ENCODE peak calls at places on chromosomes 3 and 15, in eight cellular contexts. I, V, E, W, X, L, D and H are unnamed samples.
A peak's percentile ranks its signal among the peaks of the same experiment; 100 is the strongest.

GRCh38 chr3:138348107-138348949 is at the start of gene MRAS:
- DNase-seq in I (no peak), V (peak; percentile 57), E (peak; percentile 60), W (peak; percentile 76), X (peak; percentile 82), L (peak; percentile 60), D (peak; percentile 59), H (peak; percentile 77)

GRCh38 chr3:115147329-115148141 is 447 bp upstream of the ZBTB20 start:
- DNase-seq in I (peak; percentile 96), V (peak; percentile 99), E (peak; percentile 98), W (peak; percentile 100), X (peak; percentile 99), L (peak; percentile 86), D (peak; percentile 98), H (peak; percentile 99)

GRCh38 chr3:73449774-73450173 is 175.0 kb downstream of the PDZRN3 start:
- DNase-seq in I (no peak), V (no peak), E (no peak), W (no peak), X (no peak), L (no peak), D (no peak), H (no peak)

GRCh38 chr3:150367771-150368170 is 40.3 kb upstream of the TSC22D2 start:
- DNase-seq in I (no peak), V (no peak), E (no peak), W (no peak), X (no peak), L (no peak), D (no peak), H (no peak)

GRCh38 chr3:62718515-62719320 is 156.5 kb downstream of the CADPS start:
- DNase-seq in I (no peak), V (no peak), E (no peak), W (no peak), X (no peak), L (no peak), D (no peak), H (no peak)

GRCh38 chr15:45641374-45641778 is 6.5 kb downstream of the SQOR start:
- DNase-seq in I (no peak), V (no peak), E (no peak), W (peak; percentile 59), X (no peak), L (peak; percentile 81), D (peak; percentile 95), H (peak; percentile 46)

GRCh38 chr3:183116051-183116614 is 16.8 kb upstream of the MCCC1 start:
- DNase-seq in I (peak; percentile 69), V (no peak), E (no peak), W (no peak), X (no peak), L (peak; percentile 64), D (peak; percentile 39), H (peak; percentile 85)

GRCh38 chr15:49458145-49458544 is 35.1 kb downstream of the FGF7 start:
- DNase-seq in I (no peak), V (no peak), E (no peak), W (no peak), X (no peak), L (no peak), D (no peak), H (no peak)

GRCh38 chr3:156604642-156605144 is 49.8 kb upstream of the SSR3 start:
- DNase-seq in I (no peak), V (no peak), E (no peak), W (no peak), X (no peak), L (no peak), D (no peak), H (no peak)

GRCh38 chr3:156604064-156604641 is 49.2 kb upstream of the SSR3 start:
- DNase-seq in I (no peak), V (no peak), E (no peak), W (no peak), X (no peak), L (no peak), D (no peak), H (no peak)

GRCh38 chr3:156603379-156604017 is 48.6 kb upstream of the SSR3 start:
- DNase-seq in I (no peak), V (no peak), E (no peak), W (no peak), X (no peak), L (no peak), D (no peak), H (no peak)

GRCh38 chr3:156606729-156607128 is 51.8 kb upstream of the SSR3 start:
- DNase-seq in I (no peak), V (no peak), E (no peak), W (no peak), X (no peak), L (no peak), D (no peak), H (no peak)

DNA sequence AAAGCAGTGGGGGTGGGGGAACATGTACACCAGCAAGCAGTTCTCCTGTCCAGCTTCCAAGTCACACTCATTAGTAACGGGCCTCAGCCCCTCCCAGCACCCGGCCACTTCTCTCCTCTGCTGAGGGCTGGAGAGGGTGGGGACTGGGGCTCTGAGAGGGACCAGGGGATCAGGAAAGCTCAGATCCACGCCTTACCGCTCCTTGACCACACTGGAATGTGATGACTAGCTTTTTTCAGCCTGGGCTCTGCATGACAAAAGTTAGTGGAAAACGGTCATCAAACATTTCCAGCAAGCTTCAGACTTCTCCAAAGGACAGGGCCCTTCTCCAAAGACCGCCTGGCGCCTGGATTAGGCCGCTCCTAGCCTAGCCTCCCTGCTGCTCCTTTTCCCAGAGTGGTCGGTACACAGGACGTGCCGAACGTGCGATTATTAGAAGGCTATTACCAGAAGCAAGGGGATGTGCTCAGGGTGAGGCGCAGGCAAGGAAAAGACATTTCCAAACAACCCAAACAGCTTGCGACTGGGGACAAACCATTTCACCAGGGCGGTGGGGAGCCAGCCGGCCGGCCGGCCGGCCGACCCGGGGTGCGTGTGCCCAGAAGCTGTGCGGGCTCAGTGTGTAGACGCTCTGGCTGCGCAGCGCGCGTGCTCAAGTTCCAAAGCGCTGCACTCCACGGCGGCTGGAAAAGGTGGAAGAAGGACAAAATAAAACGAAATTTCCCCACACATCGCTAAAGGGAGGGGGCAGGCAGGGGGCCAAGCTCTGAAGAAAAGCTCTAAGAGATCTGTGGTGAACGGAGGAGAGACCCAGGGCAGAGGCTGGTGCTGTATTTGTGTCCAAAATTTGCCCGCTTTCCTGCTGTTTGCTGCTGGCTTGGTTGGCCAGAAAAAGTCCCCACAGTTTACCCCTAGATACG is 51.0 kb upstream of the SSR3 start:
- DNase-seq in I (no peak), V (no peak), E (no peak), W (peak; percentile 28), X (peak; percentile 35), L (no peak), D (no peak), H (peak; percentile 53)
- TF ChIP-seq POLR2A in I (no peak), V (no peak), E (no peak), W (no peak), X (no peak), L (no peak), D (no peak), H (peak; percentile 50)

GRCh38 chr3:194401815-194402461 is 2.9 kb upstream of the GP5 start:
- DNase-seq in I (no peak), V (no peak), E (no peak), W (no peak), X (no peak), L (no peak), D (no peak), H (no peak)

GRCh38 chr3:194407423-194407822 is 8.4 kb upstream of the GP5 start:
- DNase-seq in I (no peak), V (no peak), E (no peak), W (no peak), X (no peak), L (no peak), D (peak; percentile 7), H (no peak)

GRCh38 chr3:194405756-194406155 is 6.7 kb upstream of the GP5 start:
- DNase-seq in I (no peak), V (no peak), E (no peak), W (no peak), X (no peak), L (no peak), D (no peak), H (no peak)

GRCh38 chr3:194401346-194401745 is 2.3 kb upstream of the GP5 start:
- DNase-seq in I (no peak), V (no peak), E (no peak), W (no peak), X (no peak), L (no peak), D (no peak), H (no peak)

DNA sequence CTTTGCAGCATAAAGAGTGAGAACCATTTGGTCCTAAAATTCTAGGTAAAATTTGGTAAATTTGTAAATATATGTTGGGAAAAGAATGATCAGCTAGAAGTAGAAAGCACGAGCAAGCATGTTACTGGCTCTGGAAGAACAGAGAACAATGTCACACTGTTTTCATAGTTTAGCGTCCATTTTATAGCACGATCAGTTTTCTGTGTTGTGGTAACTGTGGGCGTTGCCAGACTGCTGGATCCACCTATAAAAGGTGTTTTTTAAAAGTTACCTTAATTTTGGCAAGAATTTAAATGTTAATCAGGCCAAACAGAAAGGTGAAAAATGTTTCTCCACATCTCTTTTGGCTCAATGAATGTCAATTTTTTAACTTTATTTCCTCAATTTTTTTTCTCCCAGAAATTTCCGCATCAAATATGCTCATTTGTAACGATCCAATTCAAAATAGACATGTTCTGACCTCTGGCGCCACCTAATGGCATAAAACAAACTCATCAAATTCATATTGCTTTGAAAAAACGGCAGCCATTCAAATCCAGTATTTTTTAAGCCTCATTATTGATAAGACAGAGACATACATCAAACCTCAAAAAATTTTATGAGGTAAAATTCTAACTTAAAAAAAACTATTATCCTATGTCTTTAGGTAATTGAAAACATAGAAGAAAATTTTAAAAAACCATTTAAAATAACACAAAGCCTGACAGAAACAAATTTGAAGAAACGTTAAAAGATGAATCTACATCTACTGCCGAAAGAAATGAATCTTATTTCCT is 5.5 kb upstream of the GP5 start:
- DNase-seq in I (peak; percentile 32), V (peak; percentile 49), E (no peak), W (no peak), X (no peak), L (no peak), D (peak; percentile 52), H (peak; percentile 41)
- TF ChIP-seq POLR2A in I (no peak), V (no peak), E (no peak), W (no peak), X (no peak), L (no peak), D (no peak), H (no peak)

DNA sequence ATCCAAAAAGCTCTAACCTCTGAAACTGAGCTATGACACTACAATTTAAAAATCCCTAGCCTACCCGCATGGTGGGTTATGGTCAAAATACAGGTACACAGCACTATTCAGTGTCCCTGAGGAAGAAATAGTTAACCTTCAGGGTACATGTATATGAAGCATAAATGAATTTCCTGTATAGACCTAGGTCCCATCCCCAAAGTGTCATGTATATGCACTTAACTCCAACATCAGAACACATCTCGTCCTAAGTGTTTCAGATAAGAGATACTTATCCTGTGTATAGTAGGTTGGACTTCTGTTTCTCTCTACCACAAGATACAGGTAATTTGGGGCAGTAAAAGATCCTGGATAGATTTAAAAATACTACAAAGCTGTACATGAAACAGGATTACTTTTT is 6.4 kb downstream of the RPL14 start:
- DNase-seq in I (no peak), V (no peak), E (no peak), W (no peak), X (no peak), L (no peak), D (no peak), H (no peak)
- TF ChIP-seq POLR2A in I (no peak), V (no peak), E (no peak), W (no peak), X (no peak), L (no peak), D (peak; percentile 40), H (no peak)

DNA sequence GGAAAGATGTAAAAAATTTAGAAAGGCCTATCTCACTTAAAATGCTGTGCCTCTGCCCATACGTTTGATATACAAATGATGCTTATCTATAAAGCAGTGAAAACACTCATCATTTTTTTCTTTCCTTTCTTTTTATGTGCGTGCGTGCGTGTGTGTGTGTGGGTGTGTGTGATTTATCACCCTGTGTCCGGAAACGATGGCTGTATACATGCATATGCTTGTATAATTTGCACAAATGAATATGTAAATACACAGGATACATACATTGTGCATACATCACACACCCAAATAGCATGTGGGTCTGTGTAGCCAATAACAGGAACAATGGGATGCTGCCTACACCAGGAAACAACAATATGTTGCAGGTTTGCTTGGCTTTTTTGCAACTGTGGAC is 504.1 kb upstream of the NR2F2 start:
- DNase-seq in I (no peak), V (no peak), E (no peak), W (no peak), X (no peak), L (no peak), D (no peak), H (no peak)
- TF ChIP-seq POLR2A in I (no peak), V (no peak), E (no peak), W (no peak), X (no peak), L (no peak), D (no peak), H (no peak)